ENCODE peak calls at places on chromosomes 2 and 18, in ten cellular contexts. One of them, this sample, is unnamed. For H3K36me3, the result is how much of the 10 kb centered on the place peaks cover.

GRCh38 chr2:31962757-31963361 is 47.9 kb downstream of the MEMO1 start:
- DNase-seq in fibroblast of lung: no peak
- DNase-seq in upper lobe of left lung: no peak
- DNase-seq in ascending aorta: no peak
- DNase-seq in brain microvascular endothelial cell: no peak
- DNase-seq in GM23338: no peak
- DNase-seq in pancreas: no peak
- DNase-seq in GM23248: no peak
- DNase-seq in body of pancreas: peak
- DNase-seq in upper lobe of right lung: no peak
- DNase-seq in this sample: no peak

GRCh38 chr2:127226520-127227263 is 6.6 kb upstream of the CYP27C1 start:
- DNase-seq in fibroblast of lung: peak
- DNase-seq in upper lobe of left lung: peak
- DNase-seq in ascending aorta: no peak
- DNase-seq in brain microvascular endothelial cell: peak
- DNase-seq in GM23338: no peak
- DNase-seq in pancreas: peak
- DNase-seq in GM23248: peak
- DNase-seq in body of pancreas: peak
- DNase-seq in upper lobe of right lung: peak
- DNase-seq in this sample: peak

GRCh38 chr2:238869293-238870124 is 21.6 kb downstream of the TWIST2 start:
- DNase-seq in fibroblast of lung: peak
- DNase-seq in upper lobe of left lung: no peak
- DNase-seq in ascending aorta: no peak
- DNase-seq in brain microvascular endothelial cell: no peak
- DNase-seq in GM23338: no peak
- DNase-seq in pancreas: no peak
- DNase-seq in GM23248: peak
- DNase-seq in body of pancreas: no peak
- DNase-seq in upper lobe of right lung: no peak
- DNase-seq in this sample: no peak

GRCh38 chr2:4272261-4272858 is 569.0 kb downstream of the DCDC2C start:
- DNase-seq in fibroblast of lung: no peak
- DNase-seq in upper lobe of left lung: no peak
- DNase-seq in ascending aorta: no peak
- DNase-seq in brain microvascular endothelial cell: no peak
- DNase-seq in GM23338: no peak
- DNase-seq in pancreas: no peak
- DNase-seq in GM23248: no peak
- DNase-seq in body of pancreas: no peak
- DNase-seq in upper lobe of right lung: no peak
- DNase-seq in this sample: no peak

GRCh38 chr18:71707985-71708500 is 836.1 kb downstream of the CBLN2 start:
- DNase-seq in fibroblast of lung: no peak
- DNase-seq in upper lobe of left lung: no peak
- DNase-seq in ascending aorta: no peak
- DNase-seq in brain microvascular endothelial cell: no peak
- DNase-seq in GM23338: no peak
- DNase-seq in pancreas: no peak
- DNase-seq in GM23248: no peak
- DNase-seq in body of pancreas: no peak
- DNase-seq in upper lobe of right lung: no peak
- DNase-seq in this sample: no peak

GRCh38 chr2:186575302-186575701 is 14.6 kb upstream of the ITGAV start:
- DNase-seq in fibroblast of lung: peak
- DNase-seq in upper lobe of left lung: peak
- DNase-seq in ascending aorta: peak
- DNase-seq in brain microvascular endothelial cell: peak
- DNase-seq in GM23338: peak
- DNase-seq in pancreas: peak
- DNase-seq in GM23248: peak
- DNase-seq in body of pancreas: peak
- DNase-seq in upper lobe of right lung: no peak
- DNase-seq in this sample: no peak

GRCh38 chr18:43789234-43790000 is 512.1 kb upstream of the SYT4 start:
- DNase-seq in fibroblast of lung: peak
- DNase-seq in upper lobe of left lung: no peak
- DNase-seq in ascending aorta: no peak
- DNase-seq in brain microvascular endothelial cell: peak
- DNase-seq in GM23338: peak
- DNase-seq in pancreas: no peak
- DNase-seq in GM23248: peak
- DNase-seq in body of pancreas: peak
- DNase-seq in upper lobe of right lung: no peak
- DNase-seq in this sample: no peak

GRCh38 chr2:165803123-165803760 is 9.2 kb upstream of the GALNT3 start:
- DNase-seq in fibroblast of lung: peak
- DNase-seq in upper lobe of left lung: no peak
- DNase-seq in ascending aorta: no peak
- DNase-seq in brain microvascular endothelial cell: peak
- DNase-seq in GM23338: no peak
- DNase-seq in pancreas: no peak
- DNase-seq in GM23248: peak
- DNase-seq in body of pancreas: no peak
- DNase-seq in upper lobe of right lung: no peak
- DNase-seq in this sample: peak

GRCh38 chr2:28707592-28707991 is 44.0 kb upstream of the PPP1CB start:
- DNase-seq in fibroblast of lung: no peak
- DNase-seq in upper lobe of left lung: no peak
- DNase-seq in ascending aorta: no peak
- DNase-seq in brain microvascular endothelial cell: no peak
- DNase-seq in GM23338: no peak
- DNase-seq in pancreas: no peak
- DNase-seq in GM23248: no peak
- DNase-seq in body of pancreas: no peak
- DNase-seq in upper lobe of right lung: no peak
- DNase-seq in this sample: no peak

GRCh38 chr2:153595939-153596338 is 117.4 kb upstream of the RPRM start:
- DNase-seq in fibroblast of lung: no peak
- DNase-seq in upper lobe of left lung: no peak
- DNase-seq in ascending aorta: no peak
- DNase-seq in brain microvascular endothelial cell: no peak
- DNase-seq in GM23338: peak
- DNase-seq in pancreas: no peak
- DNase-seq in GM23248: no peak
- DNase-seq in body of pancreas: no peak
- DNase-seq in upper lobe of right lung: no peak
- DNase-seq in this sample: no peak

GRCh38 chr2:45755585-45756330 is 104.3 kb downstream of the PRKCE start:
- DNase-seq in fibroblast of lung: peak
- DNase-seq in upper lobe of left lung: no peak
- DNase-seq in ascending aorta: no peak
- DNase-seq in brain microvascular endothelial cell: peak
- DNase-seq in GM23338: no peak
- DNase-seq in pancreas: no peak
- DNase-seq in GM23248: peak
- DNase-seq in body of pancreas: no peak
- DNase-seq in upper lobe of right lung: no peak
- DNase-seq in this sample: no peak

GRCh38 chr2:138183700-138184099 is 219.4 kb downstream of the HNMT start:
- DNase-seq in fibroblast of lung: no peak
- DNase-seq in upper lobe of left lung: no peak
- DNase-seq in ascending aorta: no peak
- DNase-seq in brain microvascular endothelial cell: no peak
- DNase-seq in GM23338: peak
- DNase-seq in pancreas: no peak
- DNase-seq in GM23248: no peak
- DNase-seq in body of pancreas: no peak
- DNase-seq in upper lobe of right lung: no peak
- DNase-seq in this sample: no peak

GRCh38 chr2:220296174-220296573 is 668.7 kb downstream of the SLC4A3 start:
- DNase-seq in fibroblast of lung: peak
- DNase-seq in upper lobe of left lung: no peak
- DNase-seq in ascending aorta: no peak
- DNase-seq in brain microvascular endothelial cell: no peak
- DNase-seq in GM23338: peak
- DNase-seq in pancreas: no peak
- DNase-seq in GM23248: peak
- DNase-seq in body of pancreas: no peak
- DNase-seq in upper lobe of right lung: no peak
- DNase-seq in this sample: no peak

GRCh38 chr2:102291221-102292075 is 19.9 kb upstream of the IL1RL1 start:
- DNase-seq in fibroblast of lung: no peak
- DNase-seq in upper lobe of left lung: peak
- DNase-seq in ascending aorta: no peak
- DNase-seq in brain microvascular endothelial cell: no peak
- DNase-seq in GM23338: no peak
- DNase-seq in pancreas: no peak
- DNase-seq in GM23248: no peak
- DNase-seq in body of pancreas: peak
- DNase-seq in upper lobe of right lung: no peak
- DNase-seq in this sample: peak

GRCh38 chr2:241551599-241551997 is 6.9 kb upstream of the BOK start:
- DNase-seq in fibroblast of lung: no peak
- DNase-seq in upper lobe of left lung: no peak
- DNase-seq in ascending aorta: no peak
- DNase-seq in brain microvascular endothelial cell: no peak
- DNase-seq in GM23338: no peak
- DNase-seq in pancreas: no peak
- DNase-seq in GM23248: no peak
- DNase-seq in body of pancreas: no peak
- DNase-seq in upper lobe of right lung: no peak
- DNase-seq in this sample: no peak

GRCh38 chr2:165009466-165009865 is 54.1 kb upstream of the SLC38A11 start:
- DNase-seq in fibroblast of lung: peak
- DNase-seq in upper lobe of left lung: no peak
- DNase-seq in ascending aorta: no peak
- DNase-seq in brain microvascular endothelial cell: no peak
- DNase-seq in GM23338: no peak
- DNase-seq in pancreas: no peak
- DNase-seq in GM23248: peak
- DNase-seq in body of pancreas: no peak
- DNase-seq in upper lobe of right lung: no peak
- DNase-seq in this sample: no peak

GRCh38 chr2:64090264-64090663 is 54.0 kb downstream of the PELI1 start:
- DNase-seq in fibroblast of lung: no peak
- DNase-seq in upper lobe of left lung: peak
- DNase-seq in ascending aorta: no peak
- DNase-seq in brain microvascular endothelial cell: no peak
- DNase-seq in GM23338: peak
- DNase-seq in pancreas: no peak
- DNase-seq in GM23248: no peak
- DNase-seq in body of pancreas: no peak
- DNase-seq in upper lobe of right lung: no peak
- DNase-seq in this sample: no peak

GRCh38 chr2:64094663-64095382 is 49.4 kb downstream of the PELI1 start:
- DNase-seq in fibroblast of lung: no peak
- DNase-seq in upper lobe of left lung: no peak
- DNase-seq in ascending aorta: no peak
- DNase-seq in brain microvascular endothelial cell: no peak
- DNase-seq in GM23338: no peak
- DNase-seq in pancreas: no peak
- DNase-seq in GM23248: no peak
- DNase-seq in body of pancreas: no peak
- DNase-seq in upper lobe of right lung: no peak
- DNase-seq in this sample: no peak

GRCh38 chr2:64092502-64092901 is 51.7 kb downstream of the PELI1 start:
- DNase-seq in fibroblast of lung: no peak
- DNase-seq in upper lobe of left lung: no peak
- DNase-seq in ascending aorta: no peak
- DNase-seq in brain microvascular endothelial cell: no peak
- DNase-seq in GM23338: no peak
- DNase-seq in pancreas: no peak
- DNase-seq in GM23248: no peak
- DNase-seq in body of pancreas: no peak
- DNase-seq in upper lobe of right lung: no peak
- DNase-seq in this sample: no peak

GRCh38 chr2:64093341-64093740 is 50.9 kb downstream of the PELI1 start:
- DNase-seq in fibroblast of lung: no peak
- DNase-seq in upper lobe of left lung: no peak
- DNase-seq in ascending aorta: no peak
- DNase-seq in brain microvascular endothelial cell: no peak
- DNase-seq in GM23338: no peak
- DNase-seq in pancreas: no peak
- DNase-seq in GM23248: no peak
- DNase-seq in body of pancreas: no peak
- DNase-seq in upper lobe of right lung: no peak
- DNase-seq in this sample: no peak
- H3K36me3 ChIP-seq in fibroblast of lung: under half
- H3K36me3 ChIP-seq in upper lobe of left lung: under half
- H3K36me3 ChIP-seq in ascending aorta: under half
- H3K36me3 ChIP-seq in brain microvascular endothelial cell: under half
- H3K36me3 ChIP-seq in GM23338: under half
- H3K36me3 ChIP-seq in pancreas: under half
- H3K36me3 ChIP-seq in GM23248: under half
- H3K36me3 ChIP-seq in body of pancreas: under half
- H3K36me3 ChIP-seq in upper lobe of right lung: under half
- H3K36me3 ChIP-seq in this sample: under half

GRCh38 chr2:69916151-69916550 is 1.2 kb downstream of the MXD1 start:
- DNase-seq in fibroblast of lung: no peak
- DNase-seq in upper lobe of left lung: no peak
- DNase-seq in ascending aorta: no peak
- DNase-seq in brain microvascular endothelial cell: no peak
- DNase-seq in GM23338: no peak
- DNase-seq in pancreas: no peak
- DNase-seq in GM23248: no peak
- DNase-seq in body of pancreas: no peak
- DNase-seq in upper lobe of right lung: no peak
- DNase-seq in this sample: no peak
- H3K4me3 ChIP-seq in fibroblast of lung: peak
- H3K4me3 ChIP-seq in upper lobe of left lung: peak
- H3K4me3 ChIP-seq in ascending aorta: peak
- H3K4me3 ChIP-seq in brain microvascular endothelial cell: peak
- H3K4me3 ChIP-seq in GM23338: peak
- H3K4me3 ChIP-seq in pancreas: no peak
- H3K4me3 ChIP-seq in GM23248: peak
- H3K4me3 ChIP-seq in body of pancreas: no peak
- H3K4me3 ChIP-seq in upper lobe of right lung: peak
- H3K4me3 ChIP-seq in this sample: peak

GRCh38 chr2:231094671-231095346 is 30.0 kb downstream of the HTR2B start:
- DNase-seq in fibroblast of lung: no peak
- DNase-seq in upper lobe of left lung: no peak
- DNase-seq in ascending aorta: no peak
- DNase-seq in brain microvascular endothelial cell: no peak
- DNase-seq in GM23338: no peak
- DNase-seq in pancreas: no peak
- DNase-seq in GM23248: no peak
- DNase-seq in body of pancreas: no peak
- DNase-seq in upper lobe of right lung: no peak
- DNase-seq in this sample: peak
- H3K36me3 ChIP-seq in fibroblast of lung: under half
- H3K36me3 ChIP-seq in upper lobe of left lung: under half
- H3K36me3 ChIP-seq in ascending aorta: under half
- H3K36me3 ChIP-seq in brain microvascular endothelial cell: under half
- H3K36me3 ChIP-seq in GM23338: under half
- H3K36me3 ChIP-seq in pancreas: under half
- H3K36me3 ChIP-seq in GM23248: under half
- H3K36me3 ChIP-seq in body of pancreas: under half
- H3K36me3 ChIP-seq in upper lobe of right lung: under half
- H3K36me3 ChIP-seq in this sample: under half

DNA sequence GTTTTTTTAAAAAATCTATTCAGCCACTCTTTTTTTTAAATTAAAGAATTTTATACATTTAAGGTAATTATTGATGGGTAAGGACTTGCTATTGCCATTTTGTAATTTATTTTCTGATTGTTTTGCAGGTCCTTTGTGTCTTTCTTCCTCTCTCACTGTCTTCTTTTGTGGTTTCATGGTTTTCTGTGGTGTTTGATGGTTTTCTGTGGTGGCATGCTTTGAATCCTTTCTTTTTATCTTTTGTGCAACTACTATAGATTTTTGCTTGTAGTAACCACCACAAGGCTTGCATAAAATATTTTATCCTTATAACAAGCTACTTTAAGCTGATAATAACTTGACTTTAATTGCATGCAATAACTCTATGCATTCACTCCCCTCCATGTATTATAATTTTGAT is 31.5 kb upstream of the SLC4A10 start:
- DNase-seq in fibroblast of lung: no peak
- DNase-seq in upper lobe of left lung: no peak
- DNase-seq in ascending aorta: no peak
- DNase-seq in brain microvascular endothelial cell: no peak
- DNase-seq in GM23338: no peak
- DNase-seq in pancreas: no peak
- DNase-seq in GM23248: no peak
- DNase-seq in body of pancreas: no peak
- DNase-seq in upper lobe of right lung: no peak
- DNase-seq in this sample: no peak
- H3K4me3 ChIP-seq in fibroblast of lung: no peak
- H3K4me3 ChIP-seq in upper lobe of left lung: no peak
- H3K4me3 ChIP-seq in ascending aorta: no peak
- H3K4me3 ChIP-seq in brain microvascular endothelial cell: no peak
- H3K4me3 ChIP-seq in GM23338: no peak
- H3K4me3 ChIP-seq in pancreas: no peak
- H3K4me3 ChIP-seq in GM23248: no peak
- H3K4me3 ChIP-seq in body of pancreas: no peak
- H3K4me3 ChIP-seq in upper lobe of right lung: no peak
- H3K4me3 ChIP-seq in this sample: no peak